ENCODE peak calls at places on chromosomes 2 and 18, in five cellular contexts. N, X, G, O and D are unnamed samples.

GRCh38 chr2:101550555-101550954 is 75.6 kb upstream of the RFX8 start:
- ATAC-seq in X (no peak), G (peak), O (no peak), N (no peak), D (no peak)

GRCh38 chr2:152348388-152348787 is 13.4 kb downstream of the FMNL2 start:
- ATAC-seq in X (no peak), N (no peak), G (peak), O (no peak), D (no peak)

GRCh38 chr2:118576109-118576855 is 271.2 kb downstream of the EN1 start:
- ATAC-seq in O (no peak), X (no peak), G (no peak), N (no peak), D (no peak)

GRCh38 chr2:25362564-25363145 is 20.9 kb upstream of the DNMT3A start:
- ATAC-seq in O (peak), X (peak), G (peak), N (peak), D (peak)

GRCh38 chr18:31819925-31820229 is 59.2 kb upstream of the SLC25A52 start:
- ATAC-seq in O (no peak), G (no peak), X (no peak), N (no peak), D (no peak)

GRCh38 chr2:178072383-178073301 is at the start of gene PDE11A:
- ATAC-seq in X (peak), O (peak), N (peak), G (peak), D (peak)

GRCh38 chr2:188970201-188970600 is 4.0 kb upstream of the COL3A1 start:
- ATAC-seq in X (no peak), G (no peak), N (no peak), O (no peak), D (no peak)

GRCh38 chr2:18526429-18526828 is 34.0 kb downstream of the RDH14 start:
- ATAC-seq in X (no peak), G (no peak), O (no peak), N (no peak), D (no peak)

GRCh38 chr2:33505966-33506365 is 29.5 kb downstream of the RASGRP3 start:
- ATAC-seq in G (no peak), N (no peak), X (no peak), O (no peak), D (no peak)

GRCh38 chr18:13578400-13578799 is 148.0 kb downstream of the FAM210A start:
- ATAC-seq in N (peak), X (no peak), G (no peak), O (no peak), D (no peak)

GRCh38 chr2:151849413-151850010 is 21.3 kb upstream of the ARL5A start:
- ATAC-seq in G (no peak), X (no peak), N (no peak), O (peak), D (no peak)

GRCh38 chr2:1282552-1282951 is 130.7 kb upstream of the TPO start:
- ATAC-seq in O (no peak), G (no peak), X (no peak), N (no peak), D (no peak)

GRCh38 chr2:216838146-216838545 is 21.7 kb downstream of the TNP1 start:
- ATAC-seq in O (no peak), G (no peak), N (no peak), X (no peak), D (no peak)

GRCh38 chr2:229591611-229592010 is 122.7 kb downstream of the DNER start:
- ATAC-seq in X (no peak), G (no peak), N (no peak), O (no peak), D (no peak)

GRCh38 chr2:107337209-107337898 is 451.4 kb upstream of the ST6GAL2 start:
- ATAC-seq in N (no peak), O (no peak), G (peak), X (peak), D (no peak)